ENCODE peak calls at places on chromosomes 6 and 20, in five cellular contexts. J is left colon, X is kidney glomerular epithelial cell, A is dorsolateral prefrontal cortex, Y is NCI-H1092 treated with DMSO at 0.1 percent for 48 hours. T is an unnamed sample.
A peak's percentile ranks its signal among the peaks of the same experiment; 100 is the strongest.

GRCh38 chr6:130600880-130601341 is 226.3 kb upstream of the SMLR1 start:
- DNase-seq in A (no peak), X (peak; percentile 55), J (no peak), Y (no peak), T (peak; percentile 72)

GRCh38 chr20:59564943-59565342 is 39.4 kb upstream of the PHACTR3 start:
- DNase-seq in J (no peak), A (no peak), X (no peak), Y (no peak), T (no peak)

GRCh38 chr20:57743450-57744095 is 33.8 kb upstream of the PMEPA1 start:
- DNase-seq in A (no peak), J (peak; percentile 35), Y (no peak), X (no peak), T (peak; percentile 23)

GRCh38 chr6:66403965-66404364 is 696.9 kb upstream of the EYS start:
- DNase-seq in X (no peak), J (no peak), A (no peak), Y (no peak), T (no peak)

GRCh38 chr6:41651246-41651961 is 13.1 kb downstream of the MDFI start:
- DNase-seq in J (no peak), A (no peak), Y (no peak), X (no peak), T (no peak)

GRCh38 chr20:32110173-32110704 is 725 bp downstream of the TM9SF4 start:
- DNase-seq in Y (no peak), A (no peak), J (peak; percentile 36), X (no peak), T (no peak)

GRCh38 chr6:160519603-160520042 is 144.5 kb downstream of the LPA start:
- DNase-seq in Y (no peak), J (no peak), X (peak; percentile 77), A (no peak), T (peak; percentile 78)

GRCh38 chr6:165245287-165245686 is 64.1 kb downstream of the C6orf118 start:
- DNase-seq in X (peak; percentile 35), A (peak; percentile 33), J (no peak), Y (peak; percentile 38), T (peak; percentile 38)

GRCh38 chr6:123402052-123402451 is 234.7 kb downstream of the TRDN start:
- DNase-seq in J (no peak), X (no peak), Y (no peak), A (no peak), T (no peak)

GRCh38 chr20:44021186-44021585 is 106.5 kb downstream of the TOX2 start:
- DNase-seq in Y (no peak), A (no peak), X (no peak), J (no peak), T (no peak)

GRCh38 chr6:167948716-167949115 is 48.8 kb upstream of the KIF25 start:
- DNase-seq in A (no peak), X (no peak), J (no peak), Y (no peak), T (no peak)

GRCh38 chr6:1318036-1318435 is 6.1 kb downstream of the FOXQ1 start:
- DNase-seq in Y (no peak), A (no peak), X (no peak), J (no peak), T (no peak)

GRCh38 chr6:4460595-4461475 is 315.4 kb upstream of the CDYL start:
- DNase-seq in Y (no peak), X (no peak), A (peak; percentile 57), J (peak; percentile 52), T (no peak)

T was measured in kidney tubule cell.